ENCODE peak calls at places on chromosome 16, in four cellular contexts. One of them, this sample, is unnamed.

GRCh38 chr16:9901-10665 is 43.3 kb downstream of the POLR3K start:
- DNase-seq in cardiac muscle cell: no peak
- DNase-seq in bronchial epithelial cell: no peak
- DNase-seq in MM.1S: no peak
- DNase-seq in this sample: no peak

GRCh38 chr16:5366126-5366525 is 268.5 kb upstream of the EEF2KMT start:
- DNase-seq in bronchial epithelial cell: no peak
- DNase-seq in cardiac muscle cell: no peak
- DNase-seq in MM.1S: no peak
- DNase-seq in this sample: no peak

GRCh38 chr16:25219070-25219737 is 2.5 kb downstream of the AQP8 start:
- DNase-seq in bronchial epithelial cell: no peak
- DNase-seq in MM.1S: no peak
- DNase-seq in cardiac muscle cell: no peak
- DNase-seq in this sample: no peak

GRCh38 chr16:2838928-2839327 is 8.8 kb downstream of the ZG16B start:
- DNase-seq in bronchial epithelial cell: peak; percentile 59
- DNase-seq in cardiac muscle cell: peak; percentile 84
- DNase-seq in MM.1S: peak; percentile 48
- DNase-seq in this sample: peak; percentile 69

GRCh38 chr16:80744856-80745255 is 59.5 kb downstream of the CDYL2 start:
- DNase-seq in cardiac muscle cell: no peak
- DNase-seq in bronchial epithelial cell: no peak
- DNase-seq in MM.1S: no peak
- DNase-seq in this sample: no peak

GRCh38 chr16:74872302-74872701 is 97.7 kb upstream of the FA2H start:
- DNase-seq in bronchial epithelial cell: no peak
- DNase-seq in MM.1S: no peak
- DNase-seq in cardiac muscle cell: no peak
- DNase-seq in this sample: no peak

GRCh38 chr16:2156025-2156848 is 655 bp downstream of the TRAF7 start:
- DNase-seq in MM.1S: peak; percentile 12
- DNase-seq in bronchial epithelial cell: peak; percentile 67
- DNase-seq in cardiac muscle cell: peak; percentile 59
- DNase-seq in this sample: peak; percentile 41

GRCh38 chr16:12600536-12601256 is 203.0 kb downstream of the CPPED1 start:
- DNase-seq in MM.1S: no peak
- DNase-seq in cardiac muscle cell: no peak
- DNase-seq in bronchial epithelial cell: no peak
- DNase-seq in this sample: no peak

GRCh38 chr16:80569440-80570105 is 28.8 kb downstream of the DYNLRB2 start:
- DNase-seq in MM.1S: no peak
- DNase-seq in bronchial epithelial cell: peak; percentile 48
- DNase-seq in cardiac muscle cell: no peak
- DNase-seq in this sample: peak; percentile 43

GRCh38 chr16:2969545-2970521 is 685 bp downstream of the PAQR4 start:
- DNase-seq in MM.1S: peak; percentile 89
- DNase-seq in bronchial epithelial cell: peak; percentile 59
- DNase-seq in cardiac muscle cell: peak; percentile 65
- DNase-seq in this sample: peak; percentile 73

GRCh38 chr16:52545544-52546262 is 1.2 kb downstream of the TOX3 start:
- DNase-seq in cardiac muscle cell: peak; percentile 21
- DNase-seq in bronchial epithelial cell: no peak
- DNase-seq in MM.1S: no peak
- DNase-seq in this sample: no peak

GRCh38 chr16:48947371-48947713 is 334.3 kb downstream of the CBLN1 start:
- DNase-seq in bronchial epithelial cell: no peak
- DNase-seq in cardiac muscle cell: no peak
- DNase-seq in MM.1S: no peak
- DNase-seq in this sample: no peak

GRCh38 chr16:50469744-50470301 is 78.4 kb upstream of the NKD1 start:
- DNase-seq in bronchial epithelial cell: no peak
- DNase-seq in MM.1S: no peak
- DNase-seq in cardiac muscle cell: peak; percentile 57
- DNase-seq in this sample: no peak

GRCh38 chr16:67421030-67421429 is 4.8 kb upstream of the ZDHHC1 start:
- DNase-seq in bronchial epithelial cell: no peak
- DNase-seq in MM.1S: no peak
- DNase-seq in cardiac muscle cell: no peak
- DNase-seq in this sample: no peak

GRCh38 chr16:80100846-80101451 is 439.8 kb upstream of the DYNLRB2 start:
- DNase-seq in cardiac muscle cell: no peak
- DNase-seq in MM.1S: peak; percentile 18
- DNase-seq in bronchial epithelial cell: no peak
- DNase-seq in this sample: peak; percentile 27

GRCh38 chr16:2470603-2471015 is 488 bp upstream of the NTN3 start:
- DNase-seq in bronchial epithelial cell: peak; percentile 25
- DNase-seq in MM.1S: no peak
- DNase-seq in cardiac muscle cell: no peak
- DNase-seq in this sample: peak; percentile 53

GRCh38 chr16:31105677-31106213 is 2.4 kb upstream of the BCKDK start:
- DNase-seq in MM.1S: peak; percentile 67
- DNase-seq in cardiac muscle cell: peak; percentile 81
- DNase-seq in bronchial epithelial cell: no peak
- DNase-seq in this sample: peak; percentile 69

GRCh38 chr16:10862432-10862831 is 14.6 kb upstream of the CIITA start:
- DNase-seq in cardiac muscle cell: no peak
- DNase-seq in bronchial epithelial cell: peak; percentile 99
- DNase-seq in MM.1S: no peak
- DNase-seq in this sample: peak; percentile 99

GRCh38 chr16:71230122-71230845 is at the start of gene HYDIN:
- DNase-seq in bronchial epithelial cell: peak; percentile 31
- DNase-seq in cardiac muscle cell: peak; percentile 96
- DNase-seq in MM.1S: no peak
- DNase-seq in this sample: no peak

GRCh38 chr16:17379121-17379571 is 91.6 kb downstream of the XYLT1 start:
- DNase-seq in MM.1S: no peak
- DNase-seq in cardiac muscle cell: peak; percentile 55
- DNase-seq in bronchial epithelial cell: no peak
- DNase-seq in this sample: no peak

GRCh38 chr16:23282508-23282907 is 19.6 kb upstream of the SCNN1B start:
- DNase-seq in cardiac muscle cell: no peak
- DNase-seq in MM.1S: no peak
- DNase-seq in bronchial epithelial cell: peak; percentile 37
- DNase-seq in this sample: no peak

GRCh38 chr16:54657709-54658102 is 273.0 kb upstream of the IRX5 start:
- DNase-seq in bronchial epithelial cell: no peak
- DNase-seq in cardiac muscle cell: no peak
- DNase-seq in MM.1S: no peak
- DNase-seq in this sample: no peak

GRCh38 chr16:24046442-24046841 is 209.7 kb upstream of the CACNG3 start:
- DNase-seq in cardiac muscle cell: peak; percentile 10
- DNase-seq in MM.1S: no peak
- DNase-seq in bronchial epithelial cell: no peak
- DNase-seq in this sample: no peak

GRCh38 chr16:85947511-85948509 is 48.8 kb downstream of the IRF8 start:
- DNase-seq in cardiac muscle cell: no peak
- DNase-seq in bronchial epithelial cell: no peak
- DNase-seq in MM.1S: peak; percentile 64
- DNase-seq in this sample: no peak

GRCh38 chr16:23107878-23108277 is 41.4 kb downstream of the USP31 start:
- DNase-seq in cardiac muscle cell: no peak
- DNase-seq in bronchial epithelial cell: peak; percentile 11
- DNase-seq in MM.1S: no peak
- DNase-seq in this sample: no peak

GRCh38 chr16:2516391-2517240 is 2.9 kb downstream of the ATP6V0C start:
- DNase-seq in MM.1S: no peak
- DNase-seq in bronchial epithelial cell: peak; percentile 15
- DNase-seq in cardiac muscle cell: no peak
- DNase-seq in this sample: no peak

GRCh38 chr16:68662035-68662434 is 16.9 kb downstream of the CDH3 start:
- DNase-seq in bronchial epithelial cell: no peak
- DNase-seq in MM.1S: no peak
- DNase-seq in cardiac muscle cell: no peak
- DNase-seq in this sample: no peak

GRCh38 chr16:12245088-12245922 is 268.8 kb downstream of the SNX29 start:
- DNase-seq in bronchial epithelial cell: no peak
- DNase-seq in MM.1S: no peak
- DNase-seq in cardiac muscle cell: no peak
- DNase-seq in this sample: no peak

GRCh38 chr16:77376358-77376757 is 58.5 kb downstream of the ADAMTS18 start:
- DNase-seq in MM.1S: no peak
- DNase-seq in cardiac muscle cell: no peak
- DNase-seq in bronchial epithelial cell: no peak
- DNase-seq in this sample: peak; percentile 47
- TF ChIP-seq CTCF in MM.1S: peak; percentile 30
- TF ChIP-seq CTCF in cardiac muscle cell: no peak
- TF ChIP-seq CTCF in bronchial epithelial cell: no peak
- TF ChIP-seq CTCF in this sample: no peak

GRCh38 chr16:69712277-69712676 is 14.1 kb downstream of the NQO1 start:
- DNase-seq in bronchial epithelial cell: peak; percentile 68
- DNase-seq in MM.1S: no peak
- DNase-seq in cardiac muscle cell: no peak
- DNase-seq in this sample: peak; percentile 49

GRCh38 chr16:69706975-69707340 is 19.4 kb downstream of the NQO1 start:
- DNase-seq in cardiac muscle cell: no peak
- DNase-seq in MM.1S: no peak
- DNase-seq in bronchial epithelial cell: no peak
- DNase-seq in this sample: no peak

GRCh38 chr16:69707920-69708683 is 18.3 kb downstream of the NQO1 start:
- DNase-seq in bronchial epithelial cell: no peak
- DNase-seq in cardiac muscle cell: no peak
- DNase-seq in MM.1S: no peak
- DNase-seq in this sample: no peak

GRCh38 chr16:69711115-69711740 is 15.1 kb downstream of the NQO1 start:
- DNase-seq in cardiac muscle cell: no peak
- DNase-seq in bronchial epithelial cell: peak; percentile 98
- DNase-seq in MM.1S: no peak
- DNase-seq in this sample: peak; percentile 100

GRCh38 chr16:69709456-69710084 is 16.8 kb downstream of the NQO1 start:
- DNase-seq in cardiac muscle cell: peak; percentile 65
- DNase-seq in bronchial epithelial cell: peak; percentile 70
- DNase-seq in MM.1S: peak; percentile 67
- DNase-seq in this sample: peak; percentile 81
- TF ChIP-seq CTCF in cardiac muscle cell: peak; percentile 55
- TF ChIP-seq CTCF in bronchial epithelial cell: peak; percentile 37
- TF ChIP-seq CTCF in MM.1S: peak; percentile 75
- TF ChIP-seq CTCF in this sample: peak; percentile 65

GRCh38 chr16:84785843-84786538 is 33.8 kb upstream of the CRISPLD2 start:
- DNase-seq in MM.1S: no peak
- DNase-seq in cardiac muscle cell: peak; percentile 52
- DNase-seq in bronchial epithelial cell: peak; percentile 23
- DNase-seq in this sample: peak; percentile 93
- TF ChIP-seq CTCF in MM.1S: no peak
- TF ChIP-seq CTCF in cardiac muscle cell: no peak
- TF ChIP-seq CTCF in bronchial epithelial cell: no peak
- TF ChIP-seq CTCF in this sample: no peak

DNA sequence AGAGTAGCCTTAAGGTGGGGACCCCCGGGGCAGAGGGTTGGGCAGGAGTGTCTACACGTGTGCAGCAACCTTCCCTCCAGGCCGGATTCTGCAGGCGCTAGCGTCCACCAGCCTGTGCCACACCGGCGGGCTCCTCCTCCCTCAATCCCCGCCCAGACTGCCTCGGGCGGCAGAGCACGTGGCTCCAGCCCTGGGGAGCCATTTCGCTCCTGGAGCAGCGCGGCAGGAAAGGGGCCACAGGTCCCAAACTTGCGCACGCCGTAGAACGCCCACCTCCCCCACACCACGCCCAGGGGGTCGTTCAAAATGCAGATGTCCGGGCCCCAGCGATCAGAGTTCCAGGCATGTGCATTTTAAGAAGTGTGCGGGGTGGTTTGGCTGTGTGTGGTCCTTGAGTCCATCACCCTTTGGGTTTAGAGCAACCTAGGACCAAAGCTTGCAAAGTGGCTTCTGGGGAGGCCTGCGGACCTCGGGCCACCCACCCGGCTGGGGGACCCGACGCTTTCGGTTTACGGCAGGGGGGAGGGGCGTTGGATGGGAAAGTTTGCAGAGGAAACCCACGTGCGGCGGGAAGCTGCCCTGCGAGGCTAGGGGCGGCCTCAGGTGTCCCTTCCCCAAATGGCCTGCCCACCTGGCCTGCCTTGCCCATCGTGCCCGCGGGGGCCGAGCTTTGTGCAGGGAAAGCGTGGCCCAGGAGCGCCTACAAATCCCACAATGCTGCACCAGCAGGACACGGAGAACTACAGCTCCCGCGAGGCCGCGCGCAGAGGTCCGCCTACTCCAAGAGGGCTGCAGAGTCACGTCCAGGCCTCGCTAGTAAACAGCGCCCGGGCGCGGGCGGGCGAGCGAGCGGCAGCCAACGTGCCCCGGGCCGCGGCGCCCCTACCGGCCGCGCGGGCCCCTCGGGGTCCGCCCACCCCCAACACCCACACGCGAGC is 1.4 kb downstream of the TFAP4 start:
- DNase-seq in bronchial epithelial cell: peak; percentile 86
- DNase-seq in MM.1S: peak; percentile 93
- DNase-seq in cardiac muscle cell: peak; percentile 93
- DNase-seq in this sample: peak; percentile 92
- TF ChIP-seq CTCF in bronchial epithelial cell: no peak
- TF ChIP-seq CTCF in MM.1S: no peak
- TF ChIP-seq CTCF in cardiac muscle cell: no peak
- TF ChIP-seq CTCF in this sample: no peak

DNA sequence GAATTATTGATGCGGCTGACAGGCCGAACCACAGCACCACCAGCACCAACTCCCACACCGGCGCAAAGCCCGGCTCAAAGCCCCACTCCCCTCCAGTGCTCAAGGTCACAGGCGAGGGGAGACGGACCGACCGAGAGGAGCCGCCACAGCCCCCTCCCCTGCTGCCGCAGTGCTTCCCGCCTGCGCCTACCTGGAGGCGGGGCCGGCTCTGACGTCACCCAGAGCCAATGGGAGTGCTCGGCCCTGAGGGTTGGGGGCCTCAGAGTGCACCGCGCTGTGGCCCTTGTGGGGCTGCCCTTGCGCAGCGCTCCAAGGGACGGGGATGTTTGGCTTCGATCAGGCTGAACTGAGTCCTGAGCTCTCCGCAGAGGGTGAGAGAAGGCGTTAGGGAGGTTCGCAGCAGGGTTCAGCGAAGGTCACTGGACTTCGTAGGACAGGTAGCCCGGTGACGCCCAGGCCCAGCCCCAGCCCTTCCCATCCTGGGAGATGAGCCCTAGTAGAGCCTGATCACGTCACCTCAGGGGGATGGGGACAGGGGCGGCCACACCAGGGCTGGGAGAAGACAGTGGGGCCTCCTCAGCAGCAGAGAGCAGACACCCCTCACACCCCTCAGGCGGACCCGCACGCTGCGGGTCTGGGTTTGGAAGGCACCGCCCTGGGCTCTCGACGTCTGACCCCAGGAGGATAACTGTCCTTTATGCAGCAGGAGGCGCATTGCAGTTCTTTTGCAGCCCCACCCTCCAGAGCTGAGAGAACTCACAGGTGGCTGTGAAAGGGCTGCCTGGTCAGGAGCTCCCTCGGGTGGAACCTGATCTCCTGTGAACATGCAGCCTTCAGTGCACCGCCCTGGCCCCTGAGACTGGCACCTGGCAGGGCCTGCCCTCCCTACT is 1.5 kb downstream of the NDRG4 start:
- DNase-seq in bronchial epithelial cell: no peak
- DNase-seq in MM.1S: peak; percentile 63
- DNase-seq in cardiac muscle cell: peak; percentile 79
- DNase-seq in this sample: no peak
- TF ChIP-seq CTCF in bronchial epithelial cell: no peak
- TF ChIP-seq CTCF in MM.1S: no peak
- TF ChIP-seq CTCF in cardiac muscle cell: no peak
- TF ChIP-seq CTCF in this sample: no peak